ENCODE peak calls at places on chromosomes 11 and 22, in five cellular contexts. W is effector memory CD4-positive, alpha-beta T cell; Q is HAP-1; T is aorta; N is psoas muscle. F is an unnamed sample. For H3K9me3, the result is how much of the 10 kb centered on the place peaks cover.

GRCh38 chr11:29527391-29527936 is 489.4 kb downstream of the KCNA4 start:
- DNase-seq in W (no peak), Q (peak), T (no peak), N (no peak), F (no peak)

GRCh38 chr22:43541462-43542407 is 129.9 kb downstream of the MPPED1 start:
- DNase-seq in W (no peak), Q (no peak), T (peak), N (no peak), F (no peak)

GRCh38 chr22:29195118-29195963 is 10.4 kb upstream of the EMID1 start:
- DNase-seq in W (no peak), Q (no peak), T (no peak), N (no peak), F (no peak)

GRCh38 chr11:46521947-46522681 is 71.7 kb downstream of the AMBRA1 start:
- DNase-seq in W (no peak), Q (no peak), T (no peak), N (no peak), F (no peak)

GRCh38 chr11:125257185-125257584 is 92.6 kb downstream of the PKNOX2 start:
- DNase-seq in W (no peak), Q (peak), T (no peak), N (no peak), F (no peak)

GRCh38 chr11:71326328-71326940 is 74.1 kb upstream of the SHANK2 start:
- DNase-seq in W (no peak), Q (no peak), T (peak), N (no peak), F (peak)

GRCh38 chr11:114180301-114181055 is 115.7 kb upstream of the NNMT start:
- DNase-seq in W (no peak), Q (peak), T (peak), N (peak), F (no peak)

GRCh38 chr22:37559521-37559900 is 769 bp upstream of the CDC42EP1 start:
- DNase-seq in W (no peak), Q (no peak), T (no peak), N (no peak), F (no peak)

GRCh38 chr11:119850822-119851409 is 121.9 kb upstream of the NECTIN1 start:
- DNase-seq in W (no peak), Q (no peak), T (no peak), N (no peak), F (no peak)

GRCh38 chr11:32918427-32918826 is 25.8 kb downstream of the QSER1 start:
- DNase-seq in W (no peak), Q (no peak), T (no peak), N (no peak), F (no peak)

GRCh38 chr11:250740-251299 is 14.0 kb downstream of the PSMD13 start:
- DNase-seq in W (peak), Q (peak), T (peak), N (peak), F (peak)

GRCh38 chr11:72338741-72339140 is 94.8 kb upstream of the PHOX2A start:
- DNase-seq in W (no peak), Q (no peak), T (no peak), N (no peak), F (no peak)

GRCh38 chr11:94315664-94316063 is 11.3 kb downstream of the IZUMO1R start:
- DNase-seq in W (no peak), Q (no peak), T (no peak), N (no peak), F (no peak)

GRCh38 chr11:66743271-66743968 is 14.4 kb upstream of the SPTBN2 start:
- DNase-seq in W (no peak), Q (no peak), T (no peak), N (no peak), F (no peak)

GRCh38 chr22:39303892-39304671 is 15.3 kb downstream of the RPL3 start:
- DNase-seq in W (no peak), Q (no peak), T (no peak), N (no peak), F (no peak)

GRCh38 chr11:128553662-128554392 is 33.5 kb downstream of the ETS1 start:
- DNase-seq in W (no peak), Q (no peak), T (no peak), N (no peak), F (no peak)

GRCh38 chr22:47367993-47368945 is 605.8 kb downstream of the TBC1D22A start:
- DNase-seq in W (no peak), Q (no peak), T (no peak), N (no peak), F (peak)
- H3K9me3 ChIP-seq in W (under half), Q (under half), T (under half), N (under half), F (under half)

DNA sequence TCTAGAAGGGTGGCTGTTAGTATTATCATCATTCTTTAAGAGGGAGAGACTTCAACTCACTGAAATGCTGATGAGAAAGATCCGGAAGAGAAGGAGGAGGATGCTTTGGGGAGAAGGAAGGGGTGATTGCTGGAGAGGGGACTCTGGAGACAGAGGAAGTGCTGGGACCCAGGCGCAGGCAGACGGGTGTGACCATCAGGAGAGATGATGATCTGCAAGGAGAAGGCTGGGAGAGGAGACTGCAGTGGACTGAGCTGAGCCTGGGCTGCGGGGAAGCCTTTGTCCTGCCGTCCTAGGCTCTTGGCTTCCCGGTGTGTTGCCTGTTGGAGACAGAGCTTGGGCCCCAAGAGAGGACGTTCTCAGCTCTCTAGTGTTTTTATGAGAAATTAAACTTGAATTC is 22.6 kb downstream of the RASD2 start:
- DNase-seq in W (no peak), Q (no peak), T (no peak), N (no peak), F (no peak)
- H3K9me3 ChIP-seq in W (under half), Q (under half), T (under half), N (under half), F (under half)

GRCh38 chr11:130737041-130737830 is 179.0 kb downstream of the SNX19 start:
- DNase-seq in W (no peak), Q (no peak), T (no peak), N (no peak), F (no peak)

GRCh38 chr11:130740819-130741218 is 175.5 kb downstream of the SNX19 start:
- DNase-seq in W (no peak), Q (no peak), T (no peak), N (no peak), F (no peak)

GRCh38 chr11:130737866-130738431 is 178.3 kb downstream of the SNX19 start:
- DNase-seq in W (no peak), Q (no peak), T (peak), N (peak), F (peak)

DNA sequence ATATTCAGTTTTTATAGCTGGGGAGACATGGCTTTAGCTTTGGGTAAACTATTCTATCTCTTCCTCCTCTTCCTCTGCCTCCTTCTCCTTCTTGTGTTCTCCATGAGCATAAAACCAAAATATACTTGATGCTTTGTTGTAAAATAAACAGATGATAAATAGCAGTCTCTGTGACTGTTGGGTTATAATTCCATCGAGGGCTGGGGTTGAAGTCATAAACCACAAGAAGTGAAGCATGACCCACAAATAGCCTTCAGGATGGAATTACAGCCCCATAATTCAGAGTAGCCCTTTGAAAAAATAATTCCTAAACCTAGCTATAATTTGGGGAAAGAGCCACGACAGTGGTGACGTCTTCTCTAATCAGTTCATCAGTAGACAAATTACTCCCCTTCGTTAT is 177.7 kb downstream of the SNX19 start:
- DNase-seq in W (no peak), Q (no peak), T (no peak), N (no peak), F (no peak)
- H3K9me3 ChIP-seq in W (under half), Q (under half), T (under half), N (under half), F (under half)

DNA sequence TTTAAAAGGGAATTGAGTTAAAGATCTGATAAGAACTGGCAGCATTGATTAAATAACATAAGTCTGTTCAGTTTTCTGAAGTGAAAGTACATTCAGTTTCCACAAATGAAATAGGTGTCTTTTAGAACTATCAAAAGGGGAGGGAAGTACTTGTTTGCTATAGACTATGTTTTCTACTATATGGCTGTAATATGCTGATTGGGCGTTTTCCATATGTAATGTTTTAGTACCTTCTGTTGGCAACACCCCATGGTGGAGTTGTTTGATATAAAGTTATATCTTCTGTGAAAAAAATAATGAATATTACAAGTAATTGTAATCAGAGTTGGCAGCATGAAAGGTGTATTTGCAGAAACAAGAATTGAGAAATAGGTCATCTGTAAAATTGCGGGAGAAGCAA is 237.6 kb downstream of the JRKL start:
- DNase-seq in W (no peak), Q (no peak), T (no peak), N (no peak), F (no peak)
- H3K9me3 ChIP-seq in W (under half), Q (under half), T (under half), N (under half), F (under half)

GRCh38 chr11:127528297-127528696 is 527.7 kb upstream of the KIRREL3 start:
- DNase-seq in W (no peak), Q (no peak), T (no peak), N (no peak), F (no peak)

GRCh38 chr11:127521413-127521812 is 520.8 kb upstream of the KIRREL3 start:
- DNase-seq in W (no peak), Q (no peak), T (no peak), N (no peak), F (no peak)

DNA sequence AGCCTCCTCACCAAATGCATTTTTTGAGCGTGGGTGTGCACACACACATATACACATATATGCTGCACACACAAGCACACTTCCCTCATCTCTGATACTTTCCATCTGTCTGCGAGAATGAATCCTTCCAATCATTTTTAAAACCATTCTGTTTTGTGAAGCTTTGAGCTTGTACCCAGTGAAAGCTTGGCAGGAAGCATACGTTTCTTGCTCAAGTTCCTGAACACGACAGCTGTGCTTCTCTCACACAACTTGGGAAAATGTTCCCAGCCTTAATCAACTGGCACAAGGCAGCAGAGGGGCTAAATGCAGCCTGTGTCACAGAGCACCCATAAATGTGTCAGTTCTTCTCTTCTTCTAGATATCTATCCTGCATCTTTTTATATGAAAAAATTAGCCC is 524.0 kb upstream of the KIRREL3 start:
- DNase-seq in W (no peak), Q (no peak), T (no peak), N (no peak), F (no peak)
- H3K9me3 ChIP-seq in W (under half), Q (under half), T (under half), N (under half), F (under half)

DNA sequence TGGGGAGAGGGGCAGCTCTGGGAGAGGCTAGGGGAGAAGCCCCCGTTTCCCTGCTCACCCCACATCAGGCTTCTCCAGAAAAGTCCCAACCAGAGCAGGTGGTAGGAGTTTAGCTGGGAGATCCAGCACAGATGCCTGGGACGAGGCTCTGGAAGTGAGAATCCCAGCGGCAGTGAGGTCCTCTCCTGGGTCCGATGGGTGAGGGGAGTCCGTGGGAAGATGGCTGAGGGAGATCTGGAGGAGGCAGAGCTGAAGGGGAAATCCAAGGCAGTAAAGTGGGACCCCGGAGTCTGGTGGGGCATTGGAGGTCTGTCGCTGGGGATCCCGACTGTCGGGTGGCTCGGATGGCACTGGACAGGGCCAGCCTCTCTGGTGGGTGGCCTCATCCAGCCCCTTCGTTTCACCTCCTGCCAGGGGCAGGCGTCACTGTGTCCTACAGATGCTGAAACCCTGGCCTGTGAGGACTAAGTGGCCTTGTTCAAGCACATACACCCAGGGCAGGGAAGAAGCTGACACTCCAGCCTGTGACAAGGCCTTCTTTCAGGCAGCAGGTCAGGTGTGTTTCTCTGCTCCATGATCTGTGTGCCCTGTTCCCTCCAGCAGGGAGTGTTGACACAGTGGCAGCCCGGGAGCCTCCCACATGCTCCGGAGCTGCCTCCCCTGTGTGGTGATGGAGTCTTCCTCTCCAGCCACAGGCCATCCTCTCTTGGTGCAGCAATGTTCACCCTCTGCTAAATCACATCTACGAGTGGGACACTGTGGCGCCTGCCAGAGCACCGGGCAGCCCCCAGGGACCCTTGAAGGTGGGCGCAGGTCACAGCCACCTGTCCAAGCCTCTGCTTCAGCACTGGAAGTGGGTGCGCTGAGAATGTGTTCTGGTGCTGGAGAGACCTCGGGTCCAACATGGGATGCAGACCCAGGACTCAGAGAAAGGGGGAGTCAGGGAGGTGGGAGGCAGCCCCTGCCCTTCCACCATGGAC is 850.8 kb downstream of the BRD1 start:
- DNase-seq in W (no peak), Q (no peak), T (peak), N (no peak), F (no peak)
- H3K9me3 ChIP-seq in W (under half), Q (under half), T (under half), N (under half), F (under half)

DNA sequence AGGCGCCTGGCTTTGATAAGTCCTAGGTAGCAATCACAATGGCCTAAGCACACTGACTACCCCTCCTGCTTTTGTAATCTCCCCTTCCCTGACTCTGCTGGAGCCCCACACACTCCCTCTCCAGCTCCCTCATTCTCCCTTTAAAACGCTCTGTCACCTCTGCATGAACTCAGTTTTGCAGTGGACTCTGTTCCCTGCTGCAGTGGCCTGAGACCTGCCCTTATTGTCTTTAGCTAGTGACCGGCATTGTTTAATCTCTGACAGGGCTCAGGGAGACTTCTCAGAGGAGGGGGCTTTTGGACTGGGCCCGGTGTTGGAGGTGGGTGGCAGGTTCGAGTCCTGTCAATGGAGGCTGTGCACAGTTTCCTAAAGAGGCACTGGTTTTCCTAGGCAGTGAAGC is 507.2 kb downstream of the TBC1D22A start:
- DNase-seq in W (no peak), Q (no peak), T (peak), N (no peak), F (no peak)
- H3K9me3 ChIP-seq in W (under half), Q (under half), T (under half), N (under half), F (under half)

F was measured in spleen.